ENCODE peak calls at places on chromosomes 1 and 21, in six cellular contexts. M is AG10803; J is uterus; I is CD4-positive, CD25-positive, alpha-beta regulatory T cell; Z is left lung; X is suprapubic skin. H is an unnamed sample.

GRCh38 chr1:115118596-115118995 is 29.3 kb upstream of the TSPAN2 start:
- DNase-seq in M (peak), J (no peak), I (no peak), Z (no peak), X (no peak), H (no peak)

GRCh38 chr1:73862343-73862742 is 335.6 kb downstream of the LRRIQ3 start:
- DNase-seq in M (no peak), J (no peak), I (no peak), Z (no peak), X (no peak), H (no peak)

GRCh38 chr1:92708368-92708950 is 76.4 kb downstream of the EVI5 start:
- DNase-seq in M (no peak), J (no peak), I (no peak), Z (no peak), X (no peak), H (no peak)

GRCh38 chr1:200468264-200469001 is 58.6 kb upstream of the ZNF281 start:
- DNase-seq in M (no peak), J (no peak), I (no peak), Z (no peak), X (no peak), H (no peak)

GRCh38 chr1:30274937-30275621 is 448.3 kb downstream of the MATN1 start:
- DNase-seq in M (no peak), J (no peak), I (no peak), Z (no peak), X (no peak), H (no peak)

GRCh38 chr1:157136133-157136532 is 2.1 kb downstream of the ETV3 start:
- DNase-seq in M (no peak), J (no peak), I (no peak), Z (no peak), X (no peak), H (no peak)

GRCh38 chr1:46724991-46725735 is 6.2 kb upstream of the EFCAB14 start:
- DNase-seq in M (peak), J (peak), I (peak), Z (no peak), X (no peak), H (peak)

GRCh38 chr21:28018741-28019669 is 973.7 kb downstream of the LTN1 start:
- DNase-seq in M (no peak), J (no peak), I (no peak), Z (peak), X (no peak), H (no peak)

GRCh38 chr1:158289722-158290570 is at the start of gene CD1C:
- DNase-seq in M (no peak), J (no peak), I (no peak), Z (no peak), X (no peak), H (no peak)

GRCh38 chr1:160354388-160354985 is 11.3 kb downstream of the NCSTN start:
- DNase-seq in M (peak), J (no peak), I (peak), Z (no peak), X (no peak), H (no peak)

GRCh38 chr1:201450721-201451291 is 18.2 kb downstream of the PHLDA3 start:
- DNase-seq in M (peak), J (peak), I (peak), Z (peak), X (no peak), H (no peak)

GRCh38 chr1:212568978-212569537 is 39.5 kb upstream of the ATF3 start:
- DNase-seq in M (no peak), J (no peak), I (no peak), Z (no peak), X (no peak), H (no peak)

GRCh38 chr1:83508485-83509151 is 490.3 kb downstream of the TTLL7 start:
- DNase-seq in M (peak), J (peak), I (peak), Z (no peak), X (no peak), H (peak)

GRCh38 chr1:83115785-83116184 is 883.1 kb downstream of the TTLL7 start:
- DNase-seq in M (no peak), J (no peak), I (no peak), Z (no peak), X (no peak), H (no peak)

GRCh38 chr21:28239345-28239744 is 753.3 kb downstream of the LTN1 start:
- DNase-seq in M (no peak), J (no peak), I (no peak), Z (no peak), X (no peak), H (no peak)

GRCh38 chr1:64542118-64542517 is 72.2 kb downstream of the CACHD1 start:
- DNase-seq in M (no peak), J (no peak), I (no peak), Z (no peak), X (no peak), H (no peak)

GRCh38 chr1:193322218-193322617 is 135.8 kb upstream of the B3GALT2 start:
- DNase-seq in M (peak), J (no peak), I (no peak), Z (no peak), X (no peak), H (no peak)

GRCh38 chr1:209751627-209752231 is 4.1 kb upstream of the TRAF3IP3 start:
- DNase-seq in M (no peak), J (no peak), I (peak), Z (no peak), X (no peak), H (peak)

GRCh38 chr1:150182233-150182632 is 32.5 kb downstream of the PLEKHO1 start:
- DNase-seq in M (no peak), J (no peak), I (no peak), Z (no peak), X (peak), H (no peak)

GRCh38 chr1:74395492-74395891 is 116.9 kb downstream of the LRRC53 start:
- DNase-seq in M (peak), J (peak), I (no peak), Z (no peak), X (no peak), H (no peak)

GRCh38 chr1:231357831-231358354 is 19.8 kb downstream of the SPRTN start:
- DNase-seq in M (peak), J (peak), I (peak), Z (no peak), X (peak), H (no peak)

GRCh38 chr21:45200031-45200430 is 87.7 kb downstream of the POFUT2 start:
- DNase-seq in M (no peak), J (no peak), I (no peak), Z (no peak), X (no peak), H (no peak)

GRCh38 chr21:45639206-45640000 is 4.1 kb upstream of the PCBP3 start:
- DNase-seq in M (no peak), J (no peak), I (no peak), Z (no peak), X (no peak), H (no peak)

GRCh38 chr1:208166340-208167138 is 77.6 kb downstream of the PLXNA2 start:
- DNase-seq in M (no peak), J (no peak), I (no peak), Z (no peak), X (no peak), H (no peak)

GRCh38 chr21:25362375-25363267 is 244.7 kb downstream of the MRPL39 start:
- DNase-seq in M (no peak), J (no peak), I (no peak), Z (peak), X (no peak), H (no peak)

GRCh38 chr21:42346866-42347600 is 3.8 kb downstream of the TFF2 start:
- DNase-seq in M (no peak), J (no peak), I (no peak), Z (no peak), X (no peak), H (no peak)

GRCh38 chr1:53754484-53755312 is 15.7 kb upstream of the GLIS1 start:
- DNase-seq in M (peak), J (peak), I (peak), Z (no peak), X (no peak), H (no peak)

DNA sequence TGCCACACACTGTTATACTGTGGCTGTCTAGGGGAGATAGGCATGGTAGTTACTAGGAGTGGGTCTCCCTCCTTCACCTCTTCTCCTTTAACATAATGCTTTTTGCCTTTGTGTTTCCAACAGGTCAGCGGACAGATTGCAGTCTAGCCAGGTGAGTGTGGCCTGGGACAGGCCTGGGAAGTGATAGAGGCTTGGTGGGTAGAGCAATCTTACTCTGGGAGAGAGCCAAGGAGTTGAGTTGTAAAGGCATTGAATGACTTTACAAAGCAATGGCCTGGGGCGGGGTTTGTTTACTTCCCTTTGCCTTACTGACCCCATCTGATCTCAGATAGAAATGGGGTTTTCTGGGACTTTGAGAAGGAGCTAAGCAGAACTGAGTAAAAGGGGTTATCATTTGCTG is 51.0 kb upstream of the IKBKE start:
- DNase-seq in M (peak), J (no peak), I (no peak), Z (no peak), X (no peak), H (no peak)
- H3K4me3 ChIP-seq in M (no peak), J (no peak), I (no peak), Z (no peak), X (no peak), H (no peak)

DNA sequence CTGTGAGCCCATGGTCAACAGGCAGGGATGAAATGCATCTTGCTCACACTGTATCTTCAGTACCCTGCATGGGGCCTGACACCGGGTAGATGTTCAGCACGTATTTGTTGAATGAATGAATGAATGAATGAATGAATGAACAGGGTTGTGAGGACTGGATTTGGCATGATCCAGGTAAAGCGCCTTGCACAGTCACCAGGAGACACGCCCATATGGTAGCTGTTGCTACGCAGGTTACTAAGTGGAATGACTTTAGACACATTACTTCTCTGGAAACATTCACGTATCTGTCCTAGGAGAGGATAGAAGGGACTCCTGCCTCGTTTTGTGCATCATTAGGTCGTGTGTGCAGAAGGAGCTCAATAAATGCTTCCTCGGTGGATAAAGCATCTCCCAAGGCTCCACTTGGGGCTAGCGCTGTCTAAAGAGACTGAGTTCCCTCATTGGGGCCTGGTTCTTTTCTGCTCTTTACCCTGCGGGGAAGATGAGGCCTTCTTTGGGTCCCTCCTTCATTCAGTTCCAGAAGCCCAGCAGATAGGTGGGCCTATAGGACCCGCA is 54.2 kb downstream of the NDUFS5 start:
- DNase-seq in M (no peak), J (no peak), I (no peak), Z (no peak), X (no peak), H (no peak)
- H3K4me3 ChIP-seq in M (peak), J (no peak), I (no peak), Z (peak), X (peak), H (no peak)

GRCh38 chr1:22261580-22261979 is 118.7 kb upstream of the WNT4 start:
- DNase-seq in M (no peak), J (no peak), I (no peak), Z (peak), X (no peak), H (no peak)
- H3K4me3 ChIP-seq in M (no peak), J (no peak), I (no peak), Z (no peak), X (no peak), H (no peak)

DNA sequence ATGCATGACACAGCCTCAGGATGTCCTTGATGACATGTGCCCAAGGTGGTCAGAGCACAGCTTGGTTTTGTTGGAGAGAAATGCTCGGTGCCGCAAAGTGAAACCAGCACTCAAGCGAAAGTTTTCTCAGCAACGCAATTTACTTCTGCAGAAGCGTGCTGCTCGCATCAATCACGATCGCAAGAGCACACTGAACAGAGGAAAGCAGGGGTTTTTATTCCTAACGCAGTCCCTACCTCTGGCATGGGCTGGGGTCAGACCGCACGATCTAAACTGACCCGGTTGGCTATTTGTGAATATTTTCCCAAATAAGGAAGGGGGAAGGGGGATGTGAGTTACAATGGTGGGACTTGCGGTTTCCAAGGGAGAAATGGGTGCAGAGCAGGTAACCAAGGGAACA is 809 bp upstream of the ZNF669 start:
- DNase-seq in M (no peak), J (no peak), I (no peak), Z (no peak), X (no peak), H (no peak)
- H3K4me3 ChIP-seq in M (peak), J (peak), I (peak), Z (peak), X (peak), H (no peak)

GRCh38 chr1:56466541-56466940 is 112.8 kb downstream of the PLPP3 start:
- DNase-seq in M (no peak), J (no peak), I (no peak), Z (no peak), X (no peak), H (no peak)
- H3K4me3 ChIP-seq in M (no peak), J (no peak), I (no peak), Z (no peak), X (no peak), H (no peak)